ENCODE peak calls at places on chromosomes 6 and 20, in five cellular contexts. Z is fibroblast of villous mesenchyme, O is adrenal gland, M is astrocyte of the cerebellum, C is AG10803. W is an unnamed sample.

GRCh38 chr6:53499094-53499493 is 45.8 kb downstream of the GCLC start:
- DNase-seq in Z (no peak), O (no peak), M (no peak), C (no peak), W (no peak)

GRCh38 chr20:25220810-25221591 is 25.5 kb downstream of the ENTPD6 start:
- DNase-seq in Z (no peak), O (no peak), M (no peak), C (no peak), W (no peak)

GRCh38 chr20:904146-904545 is 12.0 kb downstream of the ANGPT4 start:
- DNase-seq in Z (no peak), O (no peak), M (no peak), C (no peak), W (no peak)

GRCh38 chr6:21752054-21752811 is 158.7 kb downstream of the SOX4 start:
- DNase-seq in Z (no peak), O (no peak), M (no peak), C (peak), W (no peak)

GRCh38 chr20:4062721-4063606 is 47.6 kb upstream of the RNF24 start:
- DNase-seq in Z (no peak), O (no peak), M (no peak), C (no peak), W (no peak)

GRCh38 chr20:63895886-63896135 is 885 bp downstream of the DNAJC5 start:
- DNase-seq in Z (peak), O (no peak), M (no peak), C (peak), W (peak)

GRCh38 chr6:166424431-166424830 is 41.7 kb upstream of the MPC1 start:
- DNase-seq in Z (no peak), O (no peak), M (no peak), C (no peak), W (no peak)

GRCh38 chr6:44058617-44059358 is 68.5 kb downstream of the MRPL14 start:
- DNase-seq in Z (peak), O (peak), M (peak), C (peak), W (peak)

GRCh38 chr6:50610562-50610961 is 102.8 kb upstream of the TFAP2D start:
- DNase-seq in Z (no peak), O (no peak), M (no peak), C (no peak), W (no peak)

GRCh38 chr6:38681850-38682249 is 21.1 kb downstream of the GLO1 start:
- DNase-seq in Z (no peak), O (no peak), M (no peak), C (no peak), W (no peak)

GRCh38 chr6:143727035-143727434 is 49.3 kb downstream of the PHACTR2 start:
- DNase-seq in Z (no peak), O (no peak), M (no peak), C (no peak), W (no peak)

GRCh38 chr6:136365781-136366354 is 76.2 kb upstream of the BCLAF1 start:
- DNase-seq in Z (no peak), O (peak), M (no peak), C (no peak), W (no peak)

GRCh38 chr6:152575621-152576150 is 61.5 kb downstream of the SYNE1 start:
- DNase-seq in Z (peak), O (no peak), M (peak), C (peak), W (peak)

GRCh38 chr6:41191569-41191968 is 9.4 kb downstream of the TREML2 start:
- DNase-seq in Z (peak), O (no peak), M (no peak), C (no peak), W (peak)

GRCh38 chr6:104281370-104281769 is 578.3 kb downstream of the HACE1 start:
- DNase-seq in Z (no peak), O (no peak), M (no peak), C (no peak), W (no peak)

GRCh38 chr6:158121335-158121734 is 46.7 kb downstream of the SERAC1 start:
- DNase-seq in Z (no peak), O (no peak), M (no peak), C (no peak), W (no peak)

GRCh38 chr6:44332585-44332984 is 9.9 kb upstream of the SPATS1 start:
- DNase-seq in Z (no peak), O (no peak), M (peak), C (peak), W (no peak)

GRCh38 chr6:159953091-159953581 is 15.7 kb upstream of the IGF2R start:
- DNase-seq in Z (peak), O (peak), M (no peak), C (peak), W (peak)

GRCh38 chr6:161727063-161727462 is 453.2 kb upstream of the AGPAT4 start:
- DNase-seq in Z (no peak), O (no peak), M (no peak), C (no peak), W (no peak)

GRCh38 chr20:52972965-52973819 is 1.0 kb downstream of the TSHZ2 start:
- DNase-seq in Z (no peak), O (peak), M (no peak), C (no peak), W (no peak)

GRCh38 chr6:5660772-5661171 is 346.0 kb downstream of the NRN1 start:
- DNase-seq in Z (no peak), O (no peak), M (no peak), C (no peak), W (no peak)

GRCh38 chr20:58710481-58711265 is 18.1 kb downstream of the NPEPL1 start:
- DNase-seq in Z (no peak), O (no peak), M (no peak), C (no peak), W (no peak)

GRCh38 chr6:130965657-130966056 is 97.4 kb downstream of the EPB41L2 start:
- DNase-seq in Z (peak), O (no peak), M (peak), C (peak), W (peak)

GRCh38 chr20:60060593-60060992 is 102.4 kb downstream of the CDH26 start:
- DNase-seq in Z (no peak), O (no peak), M (no peak), C (no peak), W (no peak)

GRCh38 chr6:110756817-110757216 is 58.5 kb downstream of the CDK19 start:
- DNase-seq in Z (no peak), O (no peak), M (no peak), C (no peak), W (no peak)

GRCh38 chr6:77620290-77620882 is 32.5 kb upstream of the MEI4 start:
- DNase-seq in Z (peak), O (no peak), M (no peak), C (no peak), W (no peak)

GRCh38 chr6:73121421-73121993 is 103.8 kb downstream of the KHDC1L start:
- DNase-seq in Z (peak), O (no peak), M (peak), C (peak), W (peak)

GRCh38 chr6:149325648-149326236 is 8.2 kb downstream of the TAB2 start:
- DNase-seq in Z (no peak), O (no peak), M (no peak), C (no peak), W (no peak)

GRCh38 chr6:107567643-107568042 is 77.7 kb downstream of the SOBP start:
- DNase-seq in Z (no peak), O (no peak), M (no peak), C (no peak), W (no peak)

GRCh38 chr6:136608991-136609390 is 58.8 kb upstream of the MAP7 start:
- DNase-seq in Z (peak), O (no peak), M (peak), C (peak), W (peak)

GRCh38 chr20:58515240-58516212 is at the start of gene APCDD1L:
- DNase-seq in Z (peak), O (no peak), M (peak), C (peak), W (peak)

GRCh38 chr6:38266921-38267354 is 372.8 kb downstream of the BTBD9 start:
- DNase-seq in Z (no peak), O (no peak), M (no peak), C (no peak), W (no peak)

GRCh38 chr20:881051-881820 is 34.9 kb downstream of the ANGPT4 start:
- DNase-seq in Z (peak), O (no peak), M (no peak), C (peak), W (peak)

GRCh38 chr20:25040438-25040831 is 17.5 kb downstream of the ACSS1 start:
- DNase-seq in Z (peak), O (no peak), M (peak), C (peak), W (peak)

GRCh38 chr6:161305860-161306259 is 32.0 kb upstream of the AGPAT4 start:
- DNase-seq in Z (no peak), O (no peak), M (no peak), C (no peak), W (no peak)

GRCh38 chr6:11043552-11043960 is 549 bp downstream of the ELOVL2 start:
- DNase-seq in Z (no peak), O (no peak), M (no peak), C (no peak), W (no peak)

GRCh38 chr6:52191824-52192223 is 5.6 kb downstream of the IL17A start:
- DNase-seq in Z (no peak), O (no peak), M (no peak), C (no peak), W (no peak)

GRCh38 chr20:9323622-9324021 is 190.8 kb upstream of the LAMP5 start:
- DNase-seq in Z (no peak), O (no peak), M (no peak), C (no peak), W (no peak)

GRCh38 chr6:63349401-63349800 is 29.6 kb upstream of the LGSN start:
- DNase-seq in Z (peak), O (no peak), M (no peak), C (no peak), W (no peak)

DNA sequence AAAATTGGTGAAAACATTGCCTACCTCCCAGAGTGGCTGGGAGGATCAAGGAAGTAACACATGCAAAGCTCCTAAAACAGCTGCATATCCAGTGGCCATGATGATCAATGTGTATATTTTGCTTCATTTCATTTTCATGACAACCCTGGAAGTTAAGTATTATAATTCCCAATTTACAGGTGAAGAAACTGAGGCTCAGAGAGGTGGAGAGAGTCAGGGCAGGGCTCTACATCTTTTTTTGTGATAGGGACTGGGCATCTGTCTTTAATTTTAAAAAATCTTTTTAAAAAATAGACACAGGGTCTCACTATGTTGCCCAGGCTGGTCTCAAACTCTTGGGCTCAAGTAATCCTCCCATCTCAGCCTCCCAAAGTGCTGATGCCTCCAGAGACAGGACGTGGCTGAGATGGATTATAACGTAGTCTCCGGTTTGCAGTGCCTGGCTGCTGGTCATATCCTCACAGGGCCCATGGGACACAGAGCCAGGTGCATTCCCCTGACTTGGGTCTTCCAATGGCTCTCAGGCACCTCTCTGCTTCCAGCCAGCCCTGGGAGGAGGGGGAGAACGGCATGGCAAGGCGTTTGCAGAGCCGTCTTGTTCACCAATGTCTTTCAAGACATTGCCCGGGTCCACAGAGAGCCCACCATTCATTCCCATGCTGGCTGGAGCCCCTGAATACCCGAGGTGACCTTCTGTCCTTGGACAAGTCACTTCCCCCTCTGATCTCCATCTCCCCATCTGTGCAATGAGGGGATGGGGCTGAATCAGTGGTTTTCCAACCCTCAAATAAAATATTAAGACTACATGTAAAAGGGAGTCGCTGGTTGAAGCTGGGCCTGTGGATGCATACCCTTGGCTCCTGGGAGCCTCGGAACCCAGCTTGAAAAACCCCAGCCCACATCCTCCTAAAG is 38.4 kb downstream of the HNF4A start:
- DNase-seq in Z (no peak), O (no peak), M (no peak), C (no peak), W (no peak)
- H3K4me3 ChIP-seq in Z (no peak), O (no peak), M (no peak), C (no peak), W (no peak)

GRCh38 chr6:122653094-122653493 is 42.9 kb downstream of the PKIB start:
- DNase-seq in Z (no peak), O (no peak), M (peak), C (no peak), W (peak)
- TF ChIP-seq CTCF in Z (no peak), O (no peak), M (no peak), C (no peak), W (no peak)

DNA sequence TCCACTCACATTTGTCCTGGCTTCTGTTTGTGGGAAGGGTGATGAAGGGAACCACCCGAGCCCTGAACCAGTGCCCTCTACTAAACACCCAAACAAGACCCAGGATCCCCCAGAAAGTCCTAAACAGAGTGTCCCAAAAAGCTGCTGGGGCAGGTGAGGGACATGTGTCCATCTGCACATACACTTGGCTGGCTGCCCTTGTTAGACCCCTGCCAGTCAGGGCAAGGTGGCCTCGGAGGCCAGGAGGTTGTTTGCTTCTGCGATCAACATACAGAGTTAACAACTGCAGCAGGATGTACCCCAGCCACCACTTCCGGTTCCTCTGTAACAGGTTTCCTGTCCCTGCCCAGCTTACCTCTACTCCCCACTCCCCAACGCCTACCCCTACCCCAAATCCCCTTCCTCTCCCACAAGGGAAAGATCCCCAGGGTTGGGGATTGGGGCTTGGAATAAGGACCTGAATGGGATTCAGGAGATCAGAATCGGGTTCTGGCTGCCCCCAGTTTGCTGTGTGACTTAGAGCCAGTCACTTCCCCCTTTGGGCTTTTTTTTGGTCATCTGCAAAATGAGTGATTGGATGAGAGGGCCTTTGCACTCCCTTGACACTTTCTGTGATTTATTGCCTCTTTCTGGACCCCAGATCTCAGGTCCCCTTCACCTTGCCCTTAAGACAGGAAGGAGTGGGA is 13.9 kb downstream of the DEF6 start:
- DNase-seq in Z (no peak), O (no peak), M (no peak), C (no peak), W (no peak)
- H3K4me3 ChIP-seq in Z (no peak), O (no peak), M (no peak), C (no peak), W (no peak)

DNA sequence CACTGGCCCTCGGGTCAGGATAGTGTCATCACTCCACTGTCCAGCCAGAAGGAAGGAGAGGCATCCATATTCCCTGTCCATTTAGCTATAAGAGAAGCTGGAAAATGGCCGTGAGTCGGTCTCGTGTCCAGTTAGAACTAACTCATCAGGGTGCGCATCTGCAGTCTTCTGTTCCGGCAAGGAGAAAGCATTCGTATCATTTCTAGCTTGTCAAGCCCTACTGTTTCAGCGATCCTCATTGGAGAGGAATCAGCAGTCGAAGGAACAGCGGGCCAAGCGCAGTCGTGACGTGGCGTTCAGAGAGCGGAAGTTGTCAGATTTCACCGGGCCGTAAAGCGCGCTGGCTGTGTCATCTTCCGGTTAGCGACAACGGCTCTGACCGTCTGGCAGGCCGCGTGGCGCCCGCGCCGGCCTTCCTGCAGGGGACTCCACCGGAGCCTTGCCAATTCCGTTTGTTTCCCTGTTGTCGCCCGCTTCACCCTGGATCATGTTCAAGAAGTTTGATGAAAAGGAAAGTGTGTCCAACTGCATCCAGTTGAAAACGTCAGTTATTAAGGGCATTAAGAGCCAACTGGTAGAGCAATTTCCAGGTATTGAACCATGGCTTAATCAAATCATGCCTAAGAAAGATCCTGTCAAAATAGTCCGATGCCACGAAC is 32.9 kb downstream of the HM13 start:
- DNase-seq in Z (peak), O (peak), M (peak), C (peak), W (peak)
- TF ChIP-seq CTCF in Z (no peak), O (no peak), M (no peak), C (peak), W (peak)

GRCh38 chr20:13183005-13183404 is 38.1 kb upstream of the ISM1 start:
- DNase-seq in Z (no peak), O (no peak), M (no peak), C (no peak), W (no peak)
- H3K4me3 ChIP-seq in Z (no peak), O (no peak), M (no peak), C (no peak), W (no peak)

GRCh38 chr20:7379621-7380220 is 560.5 kb downstream of the HAO1 start:
- DNase-seq in Z (no peak), O (no peak), M (no peak), C (peak), W (no peak)

GRCh38 chr20:7371518-7372158 is 568.6 kb downstream of the HAO1 start:
- DNase-seq in Z (peak), O (no peak), M (no peak), C (no peak), W (peak)

GRCh38 chr20:7379206-7379605 is 561.1 kb downstream of the HAO1 start:
- DNase-seq in Z (no peak), O (no peak), M (no peak), C (no peak), W (no peak)

GRCh38 chr20:7375905-7376304 is 564.4 kb downstream of the HAO1 start:
- DNase-seq in Z (peak), O (no peak), M (no peak), C (no peak), W (peak)
- TF ChIP-seq CTCF in Z (peak), O (peak), M (peak), C (peak), W (peak)

GRCh38 chr20:33444797-33445560 is 1.4 kb upstream of the SNTA1 start:
- DNase-seq in Z (peak), O (no peak), M (no peak), C (no peak), W (no peak)
- H3K4me3 ChIP-seq in Z (peak), O (no peak), M (no peak), C (no peak), W (no peak)

GRCh38 chr6:27472182-27472616 is 706 bp downstream of the ZNF184 start:
- DNase-seq in Z (peak), O (peak), M (no peak), C (peak), W (peak)
- TF ChIP-seq CTCF in Z (no peak), O (no peak), M (no peak), C (no peak), W (no peak)

DNA sequence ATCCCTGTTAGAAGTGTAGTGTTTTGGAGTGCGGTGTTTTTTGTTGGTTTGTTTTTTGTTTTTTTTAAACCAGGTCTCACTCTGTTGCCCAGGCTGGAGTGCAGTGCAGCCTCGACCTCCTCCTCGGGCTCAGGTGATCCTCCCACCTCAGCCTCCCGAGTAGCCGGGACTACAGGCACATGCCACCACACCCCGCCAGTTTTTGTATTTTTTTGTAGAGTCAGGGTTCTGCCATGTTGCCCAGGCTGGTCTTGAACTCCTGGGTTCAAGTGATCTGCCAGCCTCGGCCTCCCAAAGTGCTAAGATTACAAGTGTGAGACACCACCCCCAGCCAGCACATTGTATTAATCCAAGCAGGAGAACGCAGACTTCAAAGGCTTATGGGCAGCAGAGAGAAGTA is 1.3 kb upstream of the TOP1 start:
- DNase-seq in Z (no peak), O (no peak), M (no peak), C (no peak), W (no peak)
- H3K4me3 ChIP-seq in Z (no peak), O (no peak), M (no peak), C (no peak), W (no peak)

GRCh38 chr20:35002426-35003210 is 47.0 kb downstream of the MYH7B start:
- DNase-seq in Z (no peak), O (no peak), M (no peak), C (no peak), W (no peak)
- TF ChIP-seq CTCF in Z (no peak), O (no peak), M (no peak), C (no peak), W (no peak)

W was measured in fibroblast of the aortic adventitia.